ENCODE peak calls at places on chromosomes 3 and 15, in four cellular contexts. One of them, this sample, is unnamed.

GRCh38 chr3:72892081-72892763 is 4.4 kb downstream of the GXYLT2 start:
- DNase-seq in GM12878: no peak
- DNase-seq in endothelial cell of umbilical vein: no peak
- DNase-seq in K562: no peak
- DNase-seq in this sample: no peak

GRCh38 chr3:127053026-127053425 is 70.1 kb downstream of the PLXNA1 start:
- DNase-seq in endothelial cell of umbilical vein: no peak
- DNase-seq in K562: no peak
- DNase-seq in GM12878: no peak
- DNase-seq in this sample: no peak

GRCh38 chr3:134039161-134039862 is 9.6 kb upstream of the SLCO2A1 start:
- DNase-seq in K562: peak; percentile 18
- DNase-seq in endothelial cell of umbilical vein: no peak
- DNase-seq in GM12878: no peak
- DNase-seq in this sample: no peak

GRCh38 chr15:36911322-36911944 is 188.9 kb downstream of the MEIS2 start:
- DNase-seq in GM12878: no peak
- DNase-seq in endothelial cell of umbilical vein: peak; percentile 13
- DNase-seq in K562: no peak
- DNase-seq in this sample: no peak

GRCh38 chr3:38575279-38575843 is 74.1 kb downstream of the SCN5A start:
- DNase-seq in GM12878: no peak
- DNase-seq in K562: no peak
- DNase-seq in endothelial cell of umbilical vein: no peak
- DNase-seq in this sample: no peak

GRCh38 chr3:176090727-176091126 is 1106.6 kb downstream of the TBL1XR1 start:
- DNase-seq in GM12878: no peak
- DNase-seq in K562: no peak
- DNase-seq in endothelial cell of umbilical vein: no peak
- DNase-seq in this sample: no peak

GRCh38 chr15:59333401-59334062 is 39.1 kb downstream of the MYO1E start:
- DNase-seq in K562: no peak
- DNase-seq in endothelial cell of umbilical vein: no peak
- DNase-seq in GM12878: no peak
- DNase-seq in this sample: no peak

GRCh38 chr15:77493324-77493907 is 72.7 kb downstream of the HMG20A start:
- DNase-seq in K562: peak; percentile 45
- DNase-seq in endothelial cell of umbilical vein: peak; percentile 19
- DNase-seq in GM12878: no peak
- DNase-seq in this sample: no peak

DNA sequence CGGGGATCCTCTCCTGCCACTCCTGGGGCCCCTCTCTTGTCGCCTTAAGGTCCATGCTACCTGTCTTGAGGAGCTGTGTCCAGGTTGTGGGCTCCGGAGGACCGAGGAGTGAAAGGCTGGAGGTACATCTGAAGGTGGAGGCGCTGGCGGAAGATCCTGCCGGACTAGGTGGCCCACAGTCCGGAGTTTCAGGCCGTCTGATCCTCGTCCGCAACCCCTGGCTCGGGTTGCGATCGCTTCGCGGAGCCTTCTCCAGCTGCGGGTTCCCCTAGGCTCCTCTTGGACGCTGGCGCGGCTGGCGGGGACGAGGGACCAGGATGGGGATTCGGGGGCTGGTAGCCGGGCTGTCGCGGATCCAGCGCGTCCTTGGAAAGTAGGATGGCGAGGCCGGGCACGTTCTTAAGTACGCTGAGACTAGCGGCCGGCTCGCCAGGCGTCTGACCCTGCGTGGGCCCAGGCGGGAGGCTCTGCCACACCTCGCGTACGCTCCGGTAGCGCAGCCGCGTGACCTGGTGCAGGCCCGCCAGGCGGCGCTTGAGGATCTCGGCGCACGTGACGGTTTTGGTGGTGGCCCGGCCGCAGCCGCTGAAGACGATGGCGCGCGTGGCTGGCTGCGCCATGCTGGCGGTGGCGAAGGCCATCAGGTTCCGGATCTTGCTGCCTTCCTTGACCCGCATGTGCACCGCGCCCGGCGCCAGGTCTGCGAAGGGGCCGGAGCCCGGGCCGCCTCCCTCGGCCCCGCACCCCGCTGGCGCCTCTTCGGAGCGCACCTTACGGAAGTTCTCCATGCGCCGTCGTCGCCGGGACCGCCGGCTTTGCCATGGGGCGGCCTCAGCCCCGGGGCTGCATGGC is 550 bp downstream of the RPP25 start:
- DNase-seq in K562: peak; percentile 88
- DNase-seq in GM12878: no peak
- DNase-seq in endothelial cell of umbilical vein: peak; percentile 79
- DNase-seq in this sample: no peak
- TF ChIP-seq POLR2AphosphoS5 in K562: no peak
- TF ChIP-seq POLR2AphosphoS5 in GM12878: no peak
- TF ChIP-seq POLR2AphosphoS5 in endothelial cell of umbilical vein: no peak
- TF ChIP-seq POLR2AphosphoS5 in this sample: peak; percentile 10

DNA sequence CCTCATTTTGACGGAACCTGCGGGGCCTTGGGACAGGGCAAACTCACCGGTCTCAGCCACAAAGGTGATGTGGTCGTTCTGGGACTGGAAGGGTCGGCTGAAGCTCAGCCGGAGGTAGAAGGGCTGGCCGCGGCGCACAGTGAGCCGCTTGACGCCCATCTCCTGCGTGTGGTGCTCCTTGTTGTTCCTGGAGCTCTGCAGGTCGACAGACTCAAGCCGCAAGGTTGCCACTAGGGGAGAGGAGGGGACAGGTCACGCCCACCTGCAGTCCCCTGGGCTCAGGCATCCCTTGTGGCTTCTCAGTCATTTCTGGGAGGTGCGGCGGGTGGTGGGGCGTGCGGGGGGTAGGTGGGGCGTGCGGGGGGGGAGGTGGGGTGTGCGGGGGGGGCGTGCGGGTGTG is 26.7 kb upstream of the TGM5 start:
- DNase-seq in endothelial cell of umbilical vein: no peak
- DNase-seq in GM12878: no peak
- DNase-seq in K562: peak; percentile 57
- DNase-seq in this sample: no peak
- TF ChIP-seq EZH2 in endothelial cell of umbilical vein: no peak
- TF ChIP-seq EZH2 in GM12878: no peak
- TF ChIP-seq EZH2 in K562: no peak
- TF ChIP-seq EZH2 in this sample: no peak

GRCh38 chr15:89057506-89058133 is 30.6 kb upstream of the ABHD2 start:
- DNase-seq in endothelial cell of umbilical vein: peak; percentile 79
- DNase-seq in K562: peak; percentile 89
- DNase-seq in GM12878: peak; percentile 15
- DNase-seq in this sample: no peak
- H3K9ac ChIP-seq in endothelial cell of umbilical vein: no peak overlapping the region
- H3K9ac ChIP-seq in K562: no peak overlapping the region
- H3K9ac ChIP-seq in GM12878: no peak overlapping the region
- H3K9ac ChIP-seq in this sample: no peak overlapping the region

GRCh38 chr3:152331018-152331541 is 62.4 kb downstream of the MBNL1 start:
- DNase-seq in K562: peak; percentile 51
- DNase-seq in endothelial cell of umbilical vein: peak; percentile 97
- DNase-seq in GM12878: no peak
- DNase-seq in this sample: no peak
- TF ChIP-seq POLR2AphosphoS5 in K562: no peak
- TF ChIP-seq POLR2AphosphoS5 in endothelial cell of umbilical vein: peak; percentile 82
- TF ChIP-seq POLR2AphosphoS5 in GM12878: no peak
- TF ChIP-seq POLR2AphosphoS5 in this sample: no peak

GRCh38 chr3:57078366-57079220 is 18.1 kb downstream of the SPATA12 start:
- DNase-seq in GM12878: no peak
- DNase-seq in K562: peak; percentile 50
- DNase-seq in endothelial cell of umbilical vein: peak; percentile 45
- DNase-seq in this sample: no peak
- TF ChIP-seq EZH2 in GM12878: no peak
- TF ChIP-seq EZH2 in K562: no peak
- TF ChIP-seq EZH2 in endothelial cell of umbilical vein: peak; percentile 20
- TF ChIP-seq EZH2 in this sample: no peak

DNA sequence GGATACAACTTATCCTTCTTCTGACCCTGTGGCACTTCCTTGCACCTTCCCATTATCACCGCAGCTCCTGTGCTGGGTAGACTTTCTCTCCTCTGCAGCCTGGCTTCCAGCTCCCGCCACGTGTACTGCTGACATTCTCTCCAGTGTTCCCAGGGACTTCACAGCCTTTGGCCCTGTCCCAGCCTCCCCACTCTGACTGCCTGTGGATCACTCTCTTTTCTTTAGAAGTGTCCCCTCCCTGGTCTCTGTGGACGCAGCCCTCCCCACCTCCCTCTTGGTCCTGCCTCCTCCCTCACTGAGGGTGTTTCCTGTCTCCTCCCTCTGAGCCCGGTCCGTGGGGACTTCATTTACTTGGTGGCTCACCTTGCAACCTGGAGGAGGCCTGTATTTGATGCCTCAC is 17.4 kb downstream of the PDIA5 start:
- DNase-seq in GM12878: no peak
- DNase-seq in K562: peak; percentile 43
- DNase-seq in endothelial cell of umbilical vein: no peak
- DNase-seq in this sample: no peak
- H3K9ac ChIP-seq in GM12878: no peak overlapping the region
- H3K9ac ChIP-seq in K562: peak overlapping the region; percentile 29
- H3K9ac ChIP-seq in endothelial cell of umbilical vein: no peak overlapping the region
- H3K9ac ChIP-seq in this sample: no peak overlapping the region

DNA sequence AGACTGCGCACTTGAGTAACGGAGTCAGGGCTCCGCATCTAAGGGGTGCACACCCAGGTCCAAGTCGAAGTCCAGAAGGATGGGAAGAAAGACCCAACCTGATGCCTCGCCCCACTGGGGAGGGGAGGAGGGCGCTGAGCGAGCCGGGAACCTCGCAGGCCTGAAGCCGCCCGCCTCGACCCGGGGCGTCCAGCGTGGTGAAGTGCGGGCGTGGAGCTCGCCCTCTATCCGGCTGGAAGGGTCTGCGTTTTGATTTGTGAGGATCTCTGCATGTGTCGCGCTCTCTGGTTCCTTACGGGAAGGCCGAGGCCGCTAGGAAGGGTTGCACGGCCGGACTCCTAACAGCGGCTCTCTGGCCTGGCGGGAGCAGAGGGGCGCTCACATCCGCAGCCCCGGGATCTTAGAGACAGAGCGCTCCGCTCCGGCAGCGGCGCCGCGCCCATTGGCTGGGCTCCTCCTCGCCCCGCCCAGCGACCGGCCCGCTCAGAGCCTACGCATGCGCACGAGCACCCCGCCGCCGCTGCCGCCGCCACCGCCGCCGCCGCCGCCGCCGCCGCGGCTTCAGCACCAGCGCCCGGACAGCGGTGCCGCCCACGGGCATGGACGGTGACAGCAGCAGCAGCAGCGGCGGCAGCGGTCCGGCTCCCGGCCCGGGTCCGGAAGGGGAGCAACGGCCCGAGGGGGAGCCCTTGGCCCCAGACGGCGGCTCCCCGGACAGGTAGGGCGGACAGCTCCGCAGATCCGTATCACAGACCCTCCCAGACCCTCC is at the start of gene DISP2:
- DNase-seq in K562: peak; percentile 89
- DNase-seq in GM12878: no peak
- DNase-seq in endothelial cell of umbilical vein: peak; percentile 84
- DNase-seq in this sample: no peak
- TF ChIP-seq POLR2AphosphoS5 in K562: no peak
- TF ChIP-seq POLR2AphosphoS5 in GM12878: no peak
- TF ChIP-seq POLR2AphosphoS5 in endothelial cell of umbilical vein: no peak
- TF ChIP-seq POLR2AphosphoS5 in this sample: peak; percentile 34

DNA sequence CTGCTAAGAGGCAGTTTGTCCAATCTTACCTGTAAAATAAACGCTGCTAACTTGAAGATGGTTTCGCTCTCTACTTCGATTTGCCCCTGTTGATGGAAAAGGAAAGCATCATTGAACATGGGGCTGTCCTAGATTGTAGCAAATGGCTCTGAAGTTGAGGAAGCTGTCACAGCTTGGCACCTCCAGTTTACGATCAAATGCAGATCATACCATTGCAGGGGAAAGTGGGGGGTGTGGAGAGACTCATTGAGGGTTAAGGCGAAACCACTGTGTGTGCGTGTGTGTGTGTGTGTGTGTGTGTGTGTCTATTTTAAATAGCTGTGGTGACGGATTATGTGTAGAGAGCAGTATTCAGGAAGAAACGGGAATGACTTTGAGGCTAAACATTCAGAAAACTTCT is 127.6 kb upstream of the LMOD3 start:
- DNase-seq in GM12878: no peak
- DNase-seq in K562: peak; percentile 1
- DNase-seq in endothelial cell of umbilical vein: no peak
- DNase-seq in this sample: no peak
- TF ChIP-seq EZH2 in GM12878: no peak
- TF ChIP-seq EZH2 in K562: no peak
- TF ChIP-seq EZH2 in endothelial cell of umbilical vein: no peak
- TF ChIP-seq EZH2 in this sample: no peak

This sample was measured in SK-N-MC.